ENCODE peak calls at places on chromosomes 11 and 22, in six cellular contexts. E is left ventricle myocardium inferior, W is Peyer's patch, O is cardiac muscle cell, B is AG10803, M is colonic mucosa. H is an unnamed sample.

GRCh38 chr11:64790205-64791095 is 12.1 kb upstream of the SF1 start:
- DNase-seq in O (no peak), B (no peak), E (no peak), W (no peak), M (no peak), H (no peak)

GRCh38 chr11:112255075-112255739 is 5.5 kb downstream of the PLET1 start:
- DNase-seq in B (peak), E (no peak), O (peak), W (no peak), M (no peak), H (peak)

GRCh38 chr22:49305966-49306631 is 521.6 kb downstream of the BRD1 start:
- DNase-seq in W (peak), E (no peak), O (no peak), B (no peak), M (peak), H (no peak)

GRCh38 chr22:22748297-22748743 is 103.9 kb downstream of the GGTLC2 start:
- DNase-seq in B (peak), M (peak), E (no peak), W (peak), O (peak), H (peak)

GRCh38 chr22:36879775-36880174 is 19.0 kb downstream of the NCF4 start:
- DNase-seq in O (peak), B (peak), M (no peak), W (no peak), E (no peak), H (no peak)

GRCh38 chr22:30010789-30011405 is 69.4 kb upstream of the HORMAD2 start:
- DNase-seq in W (no peak), M (no peak), E (no peak), B (no peak), O (no peak), H (no peak)

GRCh38 chr22:18028817-18029527 is 4.6 kb upstream of the MICAL3 start:
- DNase-seq in O (no peak), W (no peak), E (no peak), M (no peak), B (no peak), H (no peak)

GRCh38 chr11:109956124-109956793 is 136.9 kb upstream of the ZC3H12C start:
- DNase-seq in M (no peak), B (no peak), W (no peak), O (no peak), E (no peak), H (no peak)

GRCh38 chr11:103055174-103055890 is 36.6 kb downstream of the DCUN1D5 start:
- DNase-seq in O (peak), M (no peak), B (peak), W (no peak), E (no peak), H (peak)

GRCh38 chr22:23984430-23984829 is 4.5 kb downstream of the GSTT2 start:
- DNase-seq in M (no peak), B (no peak), E (no peak), W (no peak), O (peak), H (no peak)

GRCh38 chr11:76209956-76210885 is 3.9 kb upstream of the WNT11 start:
- DNase-seq in E (peak), B (peak), W (peak), O (peak), M (peak), H (peak)

GRCh38 chr11:47946682-47947575 is 33.4 kb upstream of the PTPRJ start:
- DNase-seq in E (peak), B (peak), O (peak), M (peak), W (peak), H (peak)

GRCh38 chr22:44807915-44808690 is 55.7 kb downstream of the ARHGAP8 start:
- DNase-seq in E (no peak), O (no peak), M (no peak), W (no peak), B (no peak), H (no peak)

GRCh38 chr11:6817668-6818067 is 18.2 kb upstream of the OR6A2 start:
- DNase-seq in W (no peak), B (no peak), E (no peak), O (no peak), M (no peak), H (no peak)

GRCh38 chr11:74746868-74747267 is 1.8 kb upstream of the RNF169 start:
- DNase-seq in W (no peak), M (no peak), E (no peak), O (no peak), B (no peak), H (no peak)

GRCh38 chr11:727859-728748 is 19.2 kb upstream of the TALDO1 start:
- DNase-seq in O (peak), W (peak), E (peak), B (peak), M (peak), H (peak)

GRCh38 chr11:84905411-84905810 is 721.7 kb downstream of the DLG2 start:
- DNase-seq in B (peak), M (no peak), W (no peak), O (no peak), E (no peak), H (peak)

GRCh38 chr11:46675288-46675851 is 25.0 kb downstream of the ARHGAP1 start:
- DNase-seq in O (peak), M (peak), E (peak), W (peak), B (peak), H (peak)

GRCh38 chr11:104118105-104118762 is 45.7 kb downstream of the PDGFD start:
- DNase-seq in E (no peak), W (no peak), M (no peak), O (no peak), B (no peak), H (no peak)

GRCh38 chr11:112881461-112881860 is 79.8 kb upstream of the NCAM1 start:
- DNase-seq in M (peak), W (peak), B (peak), E (peak), O (peak), H (peak)

GRCh38 chr22:37745548-37746365 is 48.9 kb downstream of the TRIOBP start:
- DNase-seq in M (peak), E (peak), B (peak), W (peak), O (peak), H (peak)

GRCh38 chr11:106925245-106925644 is 93.0 kb downstream of the GUCY1A2 start:
- DNase-seq in M (no peak), W (no peak), O (no peak), E (no peak), B (peak), H (no peak)

GRCh38 chr11:3836903-3837302 is 3.9 kb downstream of the RHOG start:
- DNase-seq in W (peak), O (no peak), B (no peak), E (peak), M (no peak), H (no peak)
- H3K4me3 ChIP-seq in W (peak), O (no peak), B (no peak), E (peak), M (no peak), H (no peak)

GRCh38 chr22:46542011-46542985 is 4.9 kb upstream of the CELSR1 start:
- DNase-seq in M (peak), O (peak), B (peak), E (peak), W (peak), H (peak)
- TF ChIP-seq CTCF in M (peak), O (peak), B (peak), E (peak), W (peak), H (peak)

DNA sequence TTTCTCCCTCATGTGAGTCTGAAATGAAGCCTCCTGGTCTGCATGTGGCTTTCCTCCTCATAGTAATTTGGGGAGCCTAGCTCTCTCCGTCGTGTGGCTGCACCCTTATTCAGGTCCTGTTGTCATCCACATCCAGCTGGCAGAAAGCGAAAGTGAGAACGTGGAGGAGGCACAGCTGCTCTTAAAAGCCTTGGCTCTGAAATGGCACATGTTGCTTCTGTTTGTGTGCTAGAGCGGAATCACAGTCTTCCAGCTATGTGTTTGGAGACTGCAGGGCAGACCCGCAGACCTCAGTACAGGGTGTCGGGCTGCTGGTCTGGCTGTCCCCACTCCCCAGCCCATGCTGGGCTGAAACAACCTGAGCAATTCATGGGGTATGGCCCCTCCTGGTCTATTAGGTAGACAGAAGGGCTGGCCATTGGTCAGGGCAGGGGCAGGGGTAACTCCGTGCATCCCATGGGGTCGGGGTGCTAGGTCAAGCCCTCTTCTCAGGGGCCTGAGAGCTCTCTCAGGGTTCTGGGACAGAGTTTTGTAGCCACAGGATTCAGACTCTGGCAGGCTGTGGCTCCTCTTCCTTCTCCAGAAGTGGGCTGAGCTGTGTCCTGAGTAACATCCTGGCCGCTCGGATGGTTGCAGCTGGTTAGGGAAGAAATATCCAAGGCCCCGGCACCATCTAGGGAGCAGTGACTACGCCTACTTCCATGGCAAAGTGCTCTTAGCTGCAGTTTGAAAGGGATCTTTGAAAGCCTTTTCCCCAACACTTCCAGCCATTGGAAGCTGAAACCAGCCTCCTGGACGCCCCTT is 50.6 kb downstream of the C11orf96 start:
- DNase-seq in O (peak), M (no peak), B (peak), W (no peak), E (peak), H (peak)
- H3K4me3 ChIP-seq in O (no peak), M (no peak), B (peak), W (no peak), E (peak), H (no peak)

GRCh38 chr22:31969789-31970489 is 25.6 kb downstream of the YWHAH start:
- DNase-seq in O (peak), M (peak), E (peak), B (peak), W (peak), H (peak)
- TF ChIP-seq CTCF in O (peak), M (no peak), E (no peak), B (peak), W (peak), H (peak)

DNA sequence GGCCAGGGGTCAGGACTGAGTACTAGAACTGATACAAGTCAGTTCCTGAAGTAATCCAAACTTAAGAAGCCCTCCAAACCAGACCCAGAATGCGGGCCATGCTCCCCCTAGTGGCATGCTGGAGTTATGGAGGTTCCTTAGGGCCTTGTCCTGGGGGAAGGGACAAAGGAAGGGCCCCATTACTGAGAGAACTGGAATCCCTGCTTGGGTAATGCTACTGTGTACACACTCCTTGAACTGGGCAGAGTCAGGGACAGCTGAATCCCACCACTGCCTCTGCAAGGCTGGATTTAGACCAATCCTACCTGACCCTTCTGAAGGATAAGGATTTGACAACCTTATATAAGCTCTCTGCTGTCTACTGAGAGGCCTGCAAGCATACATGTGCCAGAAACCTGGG is 97.3 kb upstream of the AKIP1 start:
- DNase-seq in M (peak), E (peak), B (peak), W (peak), O (peak), H (peak)
- H3K4me3 ChIP-seq in M (no peak), E (no peak), B (no peak), W (no peak), O (no peak), H (no peak)

GRCh38 chr22:45864959-45865496 is 111.9 kb downstream of the WNT7B start:
- DNase-seq in M (peak), E (no peak), O (no peak), W (no peak), B (no peak), H (no peak)

GRCh38 chr22:45867118-45867905 is 109.7 kb downstream of the WNT7B start:
- DNase-seq in E (no peak), B (peak), W (no peak), O (peak), M (peak), H (peak)

GRCh38 chr22:45863981-45864751 is 112.8 kb downstream of the WNT7B start:
- DNase-seq in B (peak), O (peak), M (peak), E (peak), W (peak), H (peak)

GRCh38 chr22:45866398-45867117 is 110.4 kb downstream of the WNT7B start:
- DNase-seq in B (no peak), E (no peak), W (no peak), O (no peak), M (peak), H (no peak)

GRCh38 chr22:45865561-45866397 is 111.2 kb downstream of the WNT7B start:
- DNase-seq in W (no peak), O (no peak), E (no peak), M (no peak), B (no peak), H (no peak)
- TF ChIP-seq CTCF in W (no peak), O (no peak), E (no peak), M (no peak), B (no peak), H (no peak)